ENCODE peak calls at places on chromosomes 13 and 19, in nine cellular contexts. One of them, this sample, is unnamed.

GRCh38 chr19:36236304-36236945 is 21.5 kb downstream of the ZNF146 start:
- DNase-seq in IMR-90: no peak
- DNase-seq in thoracic aorta: no peak
- DNase-seq in testis: no peak
- DNase-seq in GM23338: no peak
- DNase-seq in fibroblast of pulmonary artery: no peak
- DNase-seq in foreskin fibroblast: no peak
- DNase-seq in AG04450: no peak
- DNase-seq in dorsolateral prefrontal cortex: no peak
- DNase-seq in this sample: no peak

GRCh38 chr19:35059006-35059798 is 17.7 kb downstream of the HPN start:
- DNase-seq in dorsolateral prefrontal cortex: no peak
- DNase-seq in foreskin fibroblast: no peak
- DNase-seq in thoracic aorta: no peak
- DNase-seq in testis: no peak
- DNase-seq in fibroblast of pulmonary artery: no peak
- DNase-seq in IMR-90: no peak
- DNase-seq in AG04450: no peak
- DNase-seq in GM23338: peak; percentile 42
- DNase-seq in this sample: no peak

GRCh38 chr19:19464339-19465098 is 50.8 kb downstream of the TSSK6 start:
- DNase-seq in fibroblast of pulmonary artery: peak; percentile 80
- DNase-seq in dorsolateral prefrontal cortex: no peak
- DNase-seq in GM23338: peak; percentile 86
- DNase-seq in thoracic aorta: no peak
- DNase-seq in IMR-90: peak; percentile 73
- DNase-seq in foreskin fibroblast: peak; percentile 64
- DNase-seq in testis: no peak
- DNase-seq in AG04450: no peak
- DNase-seq in this sample: no peak

GRCh38 chr13:112918746-112919145 is 50.3 kb upstream of the MCF2L start:
- DNase-seq in IMR-90: no peak
- DNase-seq in dorsolateral prefrontal cortex: no peak
- DNase-seq in fibroblast of pulmonary artery: no peak
- DNase-seq in AG04450: no peak
- DNase-seq in thoracic aorta: no peak
- DNase-seq in GM23338: no peak
- DNase-seq in testis: no peak
- DNase-seq in foreskin fibroblast: no peak
- DNase-seq in this sample: no peak

GRCh38 chr13:41548031-41548430 is 90.7 kb downstream of the RGCC start:
- DNase-seq in testis: no peak
- DNase-seq in fibroblast of pulmonary artery: no peak
- DNase-seq in foreskin fibroblast: no peak
- DNase-seq in GM23338: no peak
- DNase-seq in dorsolateral prefrontal cortex: no peak
- DNase-seq in AG04450: no peak
- DNase-seq in IMR-90: no peak
- DNase-seq in thoracic aorta: no peak
- DNase-seq in this sample: no peak

GRCh38 chr19:18785179-18786124 is 5.7 kb downstream of the COMP start:
- DNase-seq in testis: peak; percentile 84
- DNase-seq in thoracic aorta: no peak
- DNase-seq in IMR-90: peak; percentile 22
- DNase-seq in GM23338: peak; percentile 95
- DNase-seq in AG04450: no peak
- DNase-seq in dorsolateral prefrontal cortex: peak; percentile 22
- DNase-seq in foreskin fibroblast: peak; percentile 73
- DNase-seq in fibroblast of pulmonary artery: peak; percentile 57
- DNase-seq in this sample: no peak

GRCh38 chr13:30346159-30346788 is 38.9 kb upstream of the KATNAL1 start:
- DNase-seq in GM23338: no peak
- DNase-seq in thoracic aorta: no peak
- DNase-seq in foreskin fibroblast: no peak
- DNase-seq in IMR-90: no peak
- DNase-seq in AG04450: no peak
- DNase-seq in fibroblast of pulmonary artery: no peak
- DNase-seq in testis: no peak
- DNase-seq in dorsolateral prefrontal cortex: no peak
- DNase-seq in this sample: no peak

GRCh38 chr13:35789335-35790166 is 313.1 kb upstream of the MAB21L1 start:
- DNase-seq in testis: no peak
- DNase-seq in dorsolateral prefrontal cortex: no peak
- DNase-seq in fibroblast of pulmonary artery: peak; percentile 69
- DNase-seq in foreskin fibroblast: peak; percentile 67
- DNase-seq in thoracic aorta: no peak
- DNase-seq in GM23338: peak; percentile 53
- DNase-seq in AG04450: no peak
- DNase-seq in IMR-90: peak; percentile 61
- DNase-seq in this sample: no peak

GRCh38 chr13:49927755-49928154 is 8.4 kb downstream of the SPRYD7 start:
- DNase-seq in dorsolateral prefrontal cortex: no peak
- DNase-seq in GM23338: no peak
- DNase-seq in foreskin fibroblast: peak; percentile 54
- DNase-seq in thoracic aorta: no peak
- DNase-seq in fibroblast of pulmonary artery: peak; percentile 83
- DNase-seq in AG04450: no peak
- DNase-seq in IMR-90: peak; percentile 76
- DNase-seq in testis: no peak
- DNase-seq in this sample: peak; percentile 94

GRCh38 chr13:74647211-74647610 is 513.0 kb upstream of the KLF12 start:
- DNase-seq in thoracic aorta: no peak
- DNase-seq in foreskin fibroblast: no peak
- DNase-seq in GM23338: peak; percentile 29
- DNase-seq in fibroblast of pulmonary artery: no peak
- DNase-seq in IMR-90: no peak
- DNase-seq in testis: no peak
- DNase-seq in AG04450: no peak
- DNase-seq in dorsolateral prefrontal cortex: no peak
- DNase-seq in this sample: no peak

GRCh38 chr13:113855931-113856715 is 7.8 kb downstream of the GAS6 start:
- DNase-seq in dorsolateral prefrontal cortex: peak; percentile 9
- DNase-seq in thoracic aorta: no peak
- DNase-seq in testis: peak; percentile 13
- DNase-seq in GM23338: no peak
- DNase-seq in fibroblast of pulmonary artery: no peak
- DNase-seq in AG04450: no peak
- DNase-seq in foreskin fibroblast: no peak
- DNase-seq in IMR-90: no peak
- DNase-seq in this sample: no peak

GRCh38 chr13:101941095-101941777 is 460.6 kb downstream of the FGF14 start:
- DNase-seq in thoracic aorta: no peak
- DNase-seq in foreskin fibroblast: peak; percentile 44
- DNase-seq in GM23338: peak; percentile 57
- DNase-seq in fibroblast of pulmonary artery: peak; percentile 3
- DNase-seq in AG04450: no peak
- DNase-seq in IMR-90: peak; percentile 2
- DNase-seq in dorsolateral prefrontal cortex: no peak
- DNase-seq in testis: no peak
- DNase-seq in this sample: no peak

GRCh38 chr13:49098198-49098597 is 121.9 kb upstream of the MLNR start:
- DNase-seq in GM23338: no peak
- DNase-seq in thoracic aorta: peak; percentile 30
- DNase-seq in foreskin fibroblast: peak; percentile 87
- DNase-seq in IMR-90: peak; percentile 99
- DNase-seq in AG04450: peak; percentile 83
- DNase-seq in fibroblast of pulmonary artery: peak; percentile 98
- DNase-seq in testis: no peak
- DNase-seq in dorsolateral prefrontal cortex: no peak
- DNase-seq in this sample: peak; percentile 59

GRCh38 chr13:112466132-112467025 is 90.2 kb downstream of the SPACA7 start:
- DNase-seq in dorsolateral prefrontal cortex: no peak
- DNase-seq in IMR-90: no peak
- DNase-seq in thoracic aorta: no peak
- DNase-seq in GM23338: no peak
- DNase-seq in fibroblast of pulmonary artery: no peak
- DNase-seq in testis: no peak
- DNase-seq in AG04450: no peak
- DNase-seq in foreskin fibroblast: no peak
- DNase-seq in this sample: no peak

GRCh38 chr13:32535748-32536147 is 2.8 kb downstream of the N4BP2L2 start:
- DNase-seq in testis: no peak
- DNase-seq in GM23338: no peak
- DNase-seq in AG04450: no peak
- DNase-seq in IMR-90: no peak
- DNase-seq in foreskin fibroblast: no peak
- DNase-seq in thoracic aorta: no peak
- DNase-seq in fibroblast of pulmonary artery: no peak
- DNase-seq in dorsolateral prefrontal cortex: no peak
- DNase-seq in this sample: no peak

GRCh38 chr13:32537580-32538233 is 888 bp downstream of the N4BP2L2 start:
- DNase-seq in fibroblast of pulmonary artery: peak; percentile 19
- DNase-seq in thoracic aorta: no peak
- DNase-seq in testis: peak; percentile 58
- DNase-seq in GM23338: peak; percentile 19
- DNase-seq in IMR-90: no peak
- DNase-seq in dorsolateral prefrontal cortex: peak; percentile 13
- DNase-seq in foreskin fibroblast: peak; percentile 29
- DNase-seq in AG04450: no peak
- DNase-seq in this sample: no peak

GRCh38 chr13:32538234-32538620 is 368 bp downstream of the N4BP2L2 start:
- DNase-seq in AG04450: no peak
- DNase-seq in IMR-90: peak; percentile 62
- DNase-seq in thoracic aorta: no peak
- DNase-seq in dorsolateral prefrontal cortex: peak; percentile 29
- DNase-seq in testis: no peak
- DNase-seq in GM23338: no peak
- DNase-seq in foreskin fibroblast: peak; percentile 57
- DNase-seq in fibroblast of pulmonary artery: peak; percentile 43
- DNase-seq in this sample: peak; percentile 15

GRCh38 chr13:32538621-32539246 is at the start of gene N4BP2L2:
- DNase-seq in dorsolateral prefrontal cortex: peak; percentile 98
- DNase-seq in thoracic aorta: peak; percentile 89
- DNase-seq in foreskin fibroblast: peak; percentile 99
- DNase-seq in fibroblast of pulmonary artery: peak; percentile 99
- DNase-seq in AG04450: peak; percentile 93
- DNase-seq in IMR-90: peak; percentile 99
- DNase-seq in GM23338: peak; percentile 98
- DNase-seq in testis: peak; percentile 99
- DNase-seq in this sample: peak; percentile 98

DNA sequence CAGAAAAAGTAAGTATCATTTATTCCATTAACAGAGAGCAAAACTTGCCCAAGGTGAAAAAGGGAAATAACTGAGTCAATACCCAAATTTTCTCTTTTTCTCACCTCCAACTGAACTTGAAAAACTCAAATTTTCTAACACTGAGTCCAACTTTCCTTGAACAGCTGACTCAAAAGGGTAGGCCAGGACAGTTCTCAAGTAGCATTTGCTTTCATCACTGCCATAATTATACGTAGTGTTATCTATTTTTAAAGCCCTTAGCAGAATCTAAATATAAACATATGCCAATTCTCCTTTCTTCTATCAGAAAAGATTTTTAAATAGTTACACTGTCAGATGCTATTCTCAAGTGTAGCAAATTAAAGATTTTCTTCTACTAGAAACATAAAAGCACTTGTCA is 3.5 kb downstream of the N4BP2L2 start:
- DNase-seq in fibroblast of pulmonary artery: no peak
- DNase-seq in GM23338: no peak
- DNase-seq in dorsolateral prefrontal cortex: no peak
- DNase-seq in IMR-90: peak; percentile 7
- DNase-seq in thoracic aorta: no peak
- DNase-seq in AG04450: no peak
- DNase-seq in foreskin fibroblast: no peak
- DNase-seq in testis: no peak
- DNase-seq in this sample: no peak
- H3K4me3 ChIP-seq in fibroblast of pulmonary artery: no peak overlapping the region
- H3K4me3 ChIP-seq in GM23338: no peak overlapping the region
- H3K4me3 ChIP-seq in dorsolateral prefrontal cortex: peak overlapping the region; percentile 3
- H3K4me3 ChIP-seq in IMR-90: no peak overlapping the region
- H3K4me3 ChIP-seq in thoracic aorta: peak overlapping the region; percentile 5
- H3K4me3 ChIP-seq in AG04450: no peak overlapping the region
- H3K4me3 ChIP-seq in foreskin fibroblast: no peak overlapping the region
- H3K4me3 ChIP-seq in testis: no peak overlapping the region
- H3K4me3 ChIP-seq in this sample: no peak overlapping the region

GRCh38 chr13:23159205-23159586 is 21.6 kb upstream of the SGCG start:
- DNase-seq in dorsolateral prefrontal cortex: peak; percentile 49
- DNase-seq in IMR-90: peak; percentile 13
- DNase-seq in thoracic aorta: no peak
- DNase-seq in AG04450: no peak
- DNase-seq in testis: peak; percentile 66
- DNase-seq in GM23338: peak; percentile 90
- DNase-seq in fibroblast of pulmonary artery: peak; percentile 42
- DNase-seq in foreskin fibroblast: peak; percentile 67
- DNase-seq in this sample: peak; percentile 8
- TF ChIP-seq CTCF in dorsolateral prefrontal cortex: no peak
- TF ChIP-seq CTCF in IMR-90: peak; percentile 48
- TF ChIP-seq CTCF in thoracic aorta: peak; percentile 53
- TF ChIP-seq CTCF in AG04450: peak; percentile 74
- TF ChIP-seq CTCF in testis: peak; percentile 55
- TF ChIP-seq CTCF in GM23338: peak; percentile 75
- TF ChIP-seq CTCF in fibroblast of pulmonary artery: peak; percentile 77
- TF ChIP-seq CTCF in foreskin fibroblast: peak; percentile 77
- TF ChIP-seq CTCF in this sample: peak; percentile 80

DNA sequence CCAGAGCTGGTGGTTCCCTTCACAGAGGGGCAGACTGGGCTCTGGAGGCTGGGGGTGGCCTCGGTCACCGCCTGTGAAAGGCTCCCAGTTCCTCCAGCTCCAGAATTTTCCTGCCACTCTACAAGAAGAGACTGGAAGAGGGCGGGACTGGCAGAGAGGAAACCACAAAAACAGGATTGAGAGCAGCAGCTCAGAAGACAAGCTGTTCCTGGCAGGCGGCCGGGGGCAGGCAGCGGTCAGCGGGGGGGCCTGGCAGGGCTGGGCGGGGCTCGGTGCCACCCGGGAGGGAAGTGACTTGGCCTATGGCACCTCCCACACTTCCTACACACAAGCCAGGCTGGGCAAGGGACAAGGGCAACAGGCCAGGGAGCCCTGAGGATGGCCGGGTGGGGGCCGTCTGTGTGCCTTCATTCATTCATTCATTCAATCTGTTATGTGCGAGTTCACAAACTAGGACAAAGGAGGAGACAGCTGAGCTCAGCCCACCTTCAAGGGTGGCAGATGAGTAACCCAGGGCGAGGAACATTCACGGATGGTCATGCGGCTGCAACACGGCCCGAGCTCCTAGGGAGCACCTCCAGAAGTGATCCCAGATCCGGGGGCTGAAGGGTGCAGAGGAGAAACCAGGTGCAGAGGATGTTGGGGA is 16.9 kb upstream of the BTBD2 start:
- DNase-seq in AG04450: no peak
- DNase-seq in foreskin fibroblast: peak; percentile 97
- DNase-seq in dorsolateral prefrontal cortex: peak; percentile 96
- DNase-seq in thoracic aorta: peak; percentile 85
- DNase-seq in testis: peak; percentile 95
- DNase-seq in fibroblast of pulmonary artery: peak; percentile 84
- DNase-seq in IMR-90: peak; percentile 65
- DNase-seq in GM23338: no peak
- DNase-seq in this sample: no peak
- H3K4me3 ChIP-seq in AG04450: no peak overlapping the region
- H3K4me3 ChIP-seq in foreskin fibroblast: no peak overlapping the region
- H3K4me3 ChIP-seq in dorsolateral prefrontal cortex: peak overlapping the region; percentile 42
- H3K4me3 ChIP-seq in thoracic aorta: peak overlapping the region; percentile 44
- H3K4me3 ChIP-seq in testis: no peak overlapping the region
- H3K4me3 ChIP-seq in fibroblast of pulmonary artery: no peak overlapping the region
- H3K4me3 ChIP-seq in IMR-90: no peak overlapping the region
- H3K4me3 ChIP-seq in GM23338: no peak overlapping the region
- H3K4me3 ChIP-seq in this sample: no peak overlapping the region

GRCh38 chr13:44876782-44877324 is 112.4 kb downstream of the NUFIP1 start:
- DNase-seq in foreskin fibroblast: no peak
- DNase-seq in AG04450: no peak
- DNase-seq in testis: peak; percentile 82
- DNase-seq in dorsolateral prefrontal cortex: no peak
- DNase-seq in GM23338: peak; percentile 88
- DNase-seq in thoracic aorta: no peak
- DNase-seq in fibroblast of pulmonary artery: no peak
- DNase-seq in IMR-90: no peak
- DNase-seq in this sample: no peak
- TF ChIP-seq CTCF in foreskin fibroblast: peak; percentile 5
- TF ChIP-seq CTCF in AG04450: no peak
- TF ChIP-seq CTCF in testis: peak; percentile 58
- TF ChIP-seq CTCF in dorsolateral prefrontal cortex: no peak
- TF ChIP-seq CTCF in GM23338: peak; percentile 98
- TF ChIP-seq CTCF in thoracic aorta: no peak
- TF ChIP-seq CTCF in fibroblast of pulmonary artery: peak; percentile 43
- TF ChIP-seq CTCF in IMR-90: peak; percentile 21
- TF ChIP-seq CTCF in this sample: peak; percentile 27